ENCODE peak calls at places on chromosomes 16 and 17, in six cellular contexts. F is HCEC 1CT, Q is Panc1, B is mucosa of descending colon, X is EL, V is progenitor cell of endocrine pancreas. Z is an unnamed sample.

GRCh38 chr17:77110006-77110374 is 30.8 kb upstream of the SEC14L1 start:
- DNase-seq in F (peak; percentile 13), Q (no peak), B (no peak), X (peak; percentile 55), V (no peak), Z (no peak)

GRCh38 chr17:79023886-79024771 is at the start of gene C1QTNF1:
- DNase-seq in F (peak; percentile 64), Q (no peak), B (peak; percentile 62), X (peak; percentile 50), V (peak; percentile 56), Z (peak; percentile 62)

GRCh38 chr17:40648326-40648968 is 829 bp upstream of the SMARCE1 start:
- DNase-seq in F (no peak), Q (no peak), B (no peak), X (no peak), V (no peak), Z (peak; percentile 82)

GRCh38 chr16:23434380-23434779 is 18.6 kb downstream of the COG7 start:
- DNase-seq in F (peak; percentile 65), Q (peak; percentile 61), B (no peak), X (peak; percentile 62), V (no peak), Z (peak; percentile 72)

GRCh38 chr16:3095869-3096268 is 3.2 kb downstream of the ZSCAN10 start:
- DNase-seq in F (peak; percentile 17), Q (no peak), B (peak; percentile 63), X (peak; percentile 24), V (no peak), Z (no peak)

GRCh38 chr17:4893721-4894560 is 5.4 kb upstream of the C17orf107 start:
- DNase-seq in F (no peak), Q (no peak), B (peak; percentile 45), X (no peak), V (no peak), Z (no peak)

GRCh38 chr17:77501101-77501566 is 360.4 kb downstream of the SEC14L1 start:
- DNase-seq in F (no peak), Q (no peak), B (no peak), X (no peak), V (no peak), Z (peak; percentile 34)

GRCh38 chr17:49290690-49291326 is 60.2 kb upstream of the PHOSPHO1 start:
- DNase-seq in F (peak; percentile 43), Q (peak; percentile 12), B (no peak), X (peak; percentile 33), V (no peak), Z (no peak)

GRCh38 chr17:7561589-7562207 is at the start of gene SENP3:
- DNase-seq in F (peak; percentile 81), Q (no peak), B (peak; percentile 94), X (peak; percentile 88), V (peak; percentile 87), Z (no peak)

GRCh38 chr17:29577778-29578211 is 9.3 kb downstream of the TP53I13 start:
- DNase-seq in F (no peak), Q (no peak), B (no peak), X (no peak), V (no peak), Z (no peak)

GRCh38 chr17:66365204-66365524 is 62.8 kb downstream of the PRKCA start:
- DNase-seq in F (no peak), Q (no peak), B (no peak), X (no peak), V (no peak), Z (no peak)

GRCh38 chr17:43983515-43984411 is 20.7 kb upstream of the NAGS start:
- DNase-seq in F (no peak), Q (no peak), B (no peak), X (peak; percentile 27), V (peak; percentile 55), Z (peak; percentile 20)

GRCh38 chr16:11367483-11367906 is 22.2 kb downstream of the RMI2 start:
- DNase-seq in F (peak; percentile 32), Q (no peak), B (no peak), X (no peak), V (no peak), Z (no peak)

GRCh38 chr16:49856741-49857330 is 924 bp upstream of the ZNF423 start:
- DNase-seq in F (peak; percentile 42), Q (no peak), B (peak; percentile 85), X (peak; percentile 71), V (peak; percentile 67), Z (peak; percentile 72)

GRCh38 chr17:72719582-72720493 is 372.6 kb downstream of the SLC39A11 start:
- DNase-seq in F (no peak), Q (no peak), B (no peak), X (no peak), V (no peak), Z (no peak)

GRCh38 chr16:12096828-12097522 is 120.4 kb downstream of the SNX29 start:
- DNase-seq in F (no peak), Q (no peak), B (no peak), X (no peak), V (no peak), Z (peak; percentile 26)

GRCh38 chr16:79600636-79601091 is at the start of gene MAF:
- DNase-seq in F (no peak), Q (no peak), B (peak; percentile 95), X (peak; percentile 47), V (peak; percentile 73), Z (no peak)

GRCh38 chr17:76414334-76415295 is 30.2 kb downstream of the SPHK1 start:
- DNase-seq in F (no peak), Q (no peak), B (no peak), X (peak; percentile 45), V (no peak), Z (no peak)

GRCh38 chr17:59796785-59797205 is 89.3 kb downstream of the VMP1 start:
- DNase-seq in F (no peak), Q (no peak), B (no peak), X (no peak), V (no peak), Z (no peak)

GRCh38 chr17:50523208-50523607 is 9.3 kb upstream of the EPN3 start:
- DNase-seq in F (no peak), Q (no peak), B (no peak), X (no peak), V (no peak), Z (no peak)

GRCh38 chr17:78338860-78339259 is 21.0 kb downstream of the SOCS3 start:
- DNase-seq in F (no peak), Q (no peak), B (no peak), X (no peak), V (no peak), Z (no peak)

GRCh38 chr17:28655160-28655559 is 6.5 kb downstream of the SDF2 start:
- DNase-seq in F (no peak), Q (no peak), B (no peak), X (no peak), V (no peak), Z (no peak)

GRCh38 chr16:80071964-80072363 is 468.8 kb upstream of the DYNLRB2 start:
- DNase-seq in F (no peak), Q (no peak), B (no peak), X (no peak), V (no peak), Z (no peak)

GRCh38 chr17:9672266-9672665 is 26.9 kb downstream of the USP43 start:
- DNase-seq in F (no peak), Q (no peak), B (no peak), X (peak; percentile 26), V (no peak), Z (no peak)

GRCh38 chr16:65658339-65659275 is 536.7 kb upstream of the CDH11 start:
- DNase-seq in F (peak; percentile 59), Q (no peak), B (no peak), X (peak; percentile 94), V (no peak), Z (no peak)

GRCh38 chr16:89822188-89823086 is 5.8 kb upstream of the SPIRE2 start:
- DNase-seq in F (no peak), Q (no peak), B (peak; percentile 46), X (no peak), V (no peak), Z (peak; percentile 75)

GRCh38 chr17:62708587-62708986 is 81.1 kb downstream of the MRC2 start:
- DNase-seq in F (no peak), Q (no peak), B (no peak), X (no peak), V (no peak), Z (no peak)

GRCh38 chr17:52159159-52159809 is 770 bp upstream of the CA10 start:
- DNase-seq in F (no peak), Q (no peak), B (no peak), X (no peak), V (no peak), Z (no peak)

GRCh38 chr16:49716268-49716667 is 139.6 kb downstream of the ZNF423 start:
- DNase-seq in F (no peak), Q (no peak), B (no peak), X (no peak), V (no peak), Z (no peak)

GRCh38 chr16:74563828-74564263 is 43.1 kb downstream of the GLG1 start:
- DNase-seq in F (peak; percentile 53), Q (no peak), B (no peak), X (peak; percentile 59), V (no peak), Z (no peak)

GRCh38 chr16:1548234-1548633 is 14.8 kb downstream of the TMEM204 start:
- DNase-seq in F (no peak), Q (no peak), B (no peak), X (no peak), V (no peak), Z (no peak)

GRCh38 chr16:12729448-12729847 is 74.2 kb downstream of the CPPED1 start:
- DNase-seq in F (peak; percentile 27), Q (no peak), B (no peak), X (peak; percentile 58), V (no peak), Z (no peak)

GRCh38 chr17:50207792-50208567 is 6.5 kb upstream of the COL1A1 start:
- DNase-seq in F (no peak), Q (no peak), B (no peak), X (no peak), V (no peak), Z (no peak)